ENCODE peak calls at places on chromosomes 16 and 17, in eight cellular contexts. Y is astrocyte of the spinal cord, Q is lower leg skin, X is fibroblast of pulmonary artery, B is mammary epithelial cell, F is heart left ventricle, E is endothelial cell of umbilical vein, K is cardiac muscle cell. Z is an unnamed sample.

GRCh38 chr16:84138824-84139627 is 6.0 kb downstream of the HSDL1 start:
- DNase-seq in Y (peak; percentile 58), Q (no peak), X (peak; percentile 24), B (no peak), F (no peak), E (no peak), K (no peak), Z (no peak)

GRCh38 chr17:77535435-77535834 is 394.7 kb downstream of the SEC14L1 start:
- DNase-seq in Y (no peak), Q (no peak), X (no peak), B (no peak), F (no peak), E (no peak), K (peak; percentile 5), Z (no peak)

GRCh38 chr17:42853597-42853967 is 2.6 kb downstream of the AOC3 start:
- DNase-seq in Y (no peak), Q (no peak), X (no peak), B (no peak), F (no peak), E (no peak), K (no peak), Z (no peak)

GRCh38 chr17:81039096-81039495 is 4.1 kb downstream of the BAIAP2 start:
- DNase-seq in Y (no peak), Q (no peak), X (no peak), B (no peak), F (no peak), E (no peak), K (no peak), Z (no peak)

GRCh38 chr16:88618182-88618955 is 20.0 kb upstream of the IL17C start:
- DNase-seq in Y (no peak), Q (no peak), X (no peak), B (no peak), F (no peak), E (no peak), K (no peak), Z (no peak)

GRCh38 chr17:56887552-56888467 is 26.0 kb downstream of the TRIM25 start:
- DNase-seq in Y (no peak), Q (peak; percentile 45), X (no peak), B (peak; percentile 81), F (no peak), E (no peak), K (no peak), Z (peak; percentile 29)

GRCh38 chr16:75550211-75550662 is 5.8 kb downstream of the TMEM231 start:
- DNase-seq in Y (peak; percentile 53), Q (no peak), X (peak; percentile 58), B (peak; percentile 88), F (peak; percentile 76), E (peak; percentile 52), K (peak; percentile 38), Z (peak; percentile 84)

GRCh38 chr17:59219370-59219769 is 941 bp upstream of the GDPD1 start:
- DNase-seq in Y (no peak), Q (peak; percentile 59), X (no peak), B (no peak), F (no peak), E (no peak), K (no peak), Z (no peak)

GRCh38 chr17:30379303-30380105 is 777 bp downstream of the CPD start:
- DNase-seq in Y (no peak), Q (peak; percentile 87), X (no peak), B (no peak), F (peak; percentile 29), E (peak; percentile 26), K (no peak), Z (no peak)

GRCh38 chr16:14181371-14182050 is 110.4 kb downstream of the MRTFB start:
- DNase-seq in Y (peak; percentile 61), Q (no peak), X (peak; percentile 86), B (peak; percentile 73), F (no peak), E (peak; percentile 26), K (peak; percentile 83), Z (peak; percentile 93)

GRCh38 chr16:82061861-82062525 is 26.9 kb downstream of the HSD17B2 start:
- DNase-seq in Y (peak; percentile 26), Q (no peak), X (peak; percentile 37), B (peak; percentile 30), F (no peak), E (peak; percentile 55), K (peak; percentile 40), Z (peak; percentile 63)

GRCh38 chr16:78961464-78961863 is 639.1 kb downstream of the MAF start:
- DNase-seq in Y (no peak), Q (no peak), X (no peak), B (no peak), F (no peak), E (no peak), K (no peak), Z (no peak)

GRCh38 chr16:88773812-88774291 is 11.2 kb downstream of the PIEZO1 start:
- DNase-seq in Y (peak; percentile 62), Q (no peak), X (peak; percentile 63), B (no peak), F (peak; percentile 75), E (peak; percentile 56), K (peak; percentile 42), Z (peak; percentile 23)

GRCh38 chr16:26569793-26570192 is 496.9 kb upstream of the C16orf82 start:
- DNase-seq in Y (no peak), Q (no peak), X (no peak), B (no peak), F (no peak), E (no peak), K (no peak), Z (no peak)

GRCh38 chr16:14354561-14355351 is 275.3 kb downstream of the PARN start:
- DNase-seq in Y (no peak), Q (no peak), X (peak; percentile 6), B (peak; percentile 23), F (no peak), E (no peak), K (peak; percentile 15), Z (peak; percentile 29)

GRCh38 chr17:38554430-38555350 is 51.1 kb downstream of the SRCIN1 start:
- DNase-seq in Y (peak; percentile 17), Q (no peak), X (peak; percentile 29), B (peak; percentile 88), F (no peak), E (no peak), K (peak; percentile 69), Z (peak; percentile 75)

GRCh38 chr16:19377864-19378263 is 39.8 kb upstream of the TMC5 start:
- DNase-seq in Y (no peak), Q (no peak), X (peak; percentile 4), B (no peak), F (no peak), E (no peak), K (no peak), Z (no peak)

GRCh38 chr16:56353054-56353921 is 72.1 kb downstream of the AMFR start:
- DNase-seq in Y (no peak), Q (peak; percentile 80), X (no peak), B (no peak), F (peak; percentile 10), E (no peak), K (no peak), Z (no peak)

GRCh38 chr17:58525239-58525638 is 10.8 kb upstream of the MTMR4 start:
- DNase-seq in Y (peak; percentile 80), Q (no peak), X (peak; percentile 97), B (peak; percentile 40), F (no peak), E (peak; percentile 82), K (peak; percentile 99), Z (peak; percentile 57)

GRCh38 chr16:17467923-17468540 is 2.7 kb downstream of the XYLT1 start:
- DNase-seq in Y (peak; percentile 77), Q (peak; percentile 90), X (peak; percentile 59), B (peak; percentile 6), F (peak; percentile 65), E (no peak), K (peak; percentile 74), Z (no peak)

GRCh38 chr16:27236635-27237228 is 31.8 kb downstream of the NSMCE1 start:
- DNase-seq in Y (no peak), Q (no peak), X (no peak), B (no peak), F (no peak), E (no peak), K (no peak), Z (no peak)

DNA sequence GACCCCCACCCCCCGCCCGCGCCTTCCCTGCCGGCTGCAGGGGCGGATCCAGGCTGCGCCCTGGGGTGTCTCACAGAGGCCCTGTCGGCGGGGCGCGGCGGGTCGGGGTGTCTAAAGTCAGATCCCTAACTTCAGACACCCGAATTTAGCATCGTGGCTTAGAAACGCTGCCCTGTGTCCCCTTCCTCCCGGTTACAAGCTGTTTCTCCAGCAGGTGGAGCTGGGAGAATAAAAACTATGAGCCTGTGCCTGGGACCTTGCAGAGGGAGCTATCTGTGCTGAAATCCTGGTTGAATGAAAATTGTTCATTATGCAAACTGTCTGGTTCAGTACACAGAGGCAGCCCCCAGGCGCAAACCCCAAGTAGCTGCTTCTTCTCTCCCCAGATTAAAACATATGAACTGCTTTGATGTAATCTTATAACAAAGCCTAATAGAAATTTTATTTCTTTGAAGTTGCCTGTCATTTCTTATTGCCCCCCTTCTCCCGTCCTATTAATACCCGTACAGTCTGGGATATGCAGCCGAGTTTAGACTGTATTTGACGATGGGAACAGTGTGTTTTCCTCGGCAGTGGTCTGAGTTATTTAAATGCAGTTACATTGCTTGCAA is 79.0 kb downstream of the RPA1 start:
- DNase-seq in Y (peak; percentile 74), Q (peak; percentile 89), X (peak; percentile 83), B (peak; percentile 54), F (peak; percentile 65), E (peak; percentile 64), K (peak; percentile 83), Z (peak; percentile 63)
- H3K4me3 ChIP-seq in Y (peak overlapping the region; percentile 21), Q (no peak overlapping the region), X (peak overlapping the region; percentile 31), B (no peak overlapping the region), F (peak overlapping the region; percentile 31), E (no peak overlapping the region), K (peak overlapping the region; percentile 22), Z (no peak overlapping the region)

GRCh38 chr16:1073566-1074378 is 1.2 kb downstream of the SSTR5 start:
- DNase-seq in Y (no peak), Q (no peak), X (no peak), B (no peak), F (no peak), E (no peak), K (no peak), Z (no peak)
- TF ChIP-seq CTCF in Y (no peak), Q (no peak), X (no peak), B (peak; percentile 15), F (peak; percentile 30), E (peak; percentile 42), K (no peak), Z (no peak)

GRCh38 chr16:87203060-87203656 is 114.0 kb downstream of the C16orf95 start:
- DNase-seq in Y (peak; percentile 88), Q (no peak), X (peak; percentile 80), B (peak; percentile 24), F (peak; percentile 45), E (peak; percentile 77), K (peak; percentile 86), Z (peak; percentile 40)
- H3K4me3 ChIP-seq in Y (no peak overlapping the region), Q (no peak overlapping the region), X (no peak overlapping the region), B (no peak overlapping the region), F (no peak overlapping the region), E (no peak overlapping the region), K (no peak overlapping the region), Z (no peak overlapping the region)

DNA sequence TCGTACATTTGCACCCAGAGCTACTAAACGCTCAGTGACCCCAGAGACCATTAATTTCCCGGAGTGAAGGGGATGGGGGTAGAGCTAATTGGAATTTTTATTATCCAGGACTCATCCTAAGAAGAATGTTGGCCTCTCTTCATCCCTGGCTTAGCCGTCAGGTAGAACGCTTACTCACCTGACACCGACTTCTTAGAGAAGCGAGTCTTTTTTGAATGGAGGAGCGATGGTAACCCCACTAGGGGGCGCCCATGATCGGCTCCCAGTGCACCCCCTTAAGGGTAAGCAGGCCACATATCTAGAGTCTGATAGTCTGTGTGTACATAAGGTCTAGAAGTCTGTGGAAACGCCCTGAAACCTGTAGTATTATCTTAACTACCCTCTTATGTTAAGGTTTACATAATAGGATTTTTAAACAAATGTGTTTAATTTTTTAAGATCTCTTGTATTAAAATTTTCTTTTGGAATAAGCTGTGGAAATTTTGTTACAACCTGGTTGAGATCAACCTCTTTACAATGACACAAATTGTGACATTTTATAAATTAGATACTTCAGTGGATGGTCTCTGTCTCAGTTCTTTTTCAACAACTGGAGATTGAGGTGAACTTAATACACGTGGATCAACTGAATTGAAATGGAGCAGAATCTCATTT is 229.8 kb downstream of the CPPED1 start:
- DNase-seq in Y (peak; percentile 39), Q (peak; percentile 88), X (peak; percentile 54), B (peak; percentile 38), F (no peak), E (peak; percentile 79), K (peak; percentile 38), Z (peak; percentile 5)
- TF ChIP-seq CTCF in Y (peak; percentile 64), Q (no peak), X (peak; percentile 66), B (peak; percentile 55), F (peak; percentile 32), E (peak; percentile 81), K (peak; percentile 56), Z (peak; percentile 21)

Z was measured in bronchial epithelial cell.